ENCODE peak calls at places on chromosomes 12 and 14, in seven cellular contexts. E is CD4-positive, alpha-beta memory T cell; V is RWPE2; R is lung; I is PC-9; K is NT2/D1; H is mucosa of descending colon. Y is an unnamed sample. For H3K4me1, the result is how much of the 10 kb centered on the place peaks cover.

GRCh38 chr14:59283380-59283779 is 94.9 kb downstream of the DAAM1 start:
- DNase-seq in E (no peak), V (no peak), R (no peak), I (peak), K (no peak), H (no peak), Y (no peak)

GRCh38 chr12:2439332-2440100 is 355.3 kb upstream of the FKBP4 start:
- DNase-seq in E (no peak), V (no peak), R (no peak), I (no peak), K (no peak), H (no peak), Y (no peak)

GRCh38 chr12:89351489-89352241 is 636 bp downstream of the DUSP6 start:
- DNase-seq in E (peak), V (no peak), R (peak), I (no peak), K (no peak), H (peak), Y (peak)

GRCh38 chr14:106436310-106436905 is 910.0 kb downstream of the TMEM121 start:
- DNase-seq in E (peak), V (no peak), R (peak), I (no peak), K (no peak), H (peak), Y (peak)

GRCh38 chr14:77869350-77869749 is 69.4 kb downstream of the ADCK1 start:
- DNase-seq in E (no peak), V (no peak), R (no peak), I (no peak), K (no peak), H (no peak), Y (no peak)

GRCh38 chr14:67391266-67391665 is 20.7 kb downstream of the PLEK2 start:
- DNase-seq in E (peak), V (no peak), R (no peak), I (no peak), K (no peak), H (no peak), Y (peak)

GRCh38 chr12:16076553-16076952 is 165.4 kb downstream of the DERA start:
- DNase-seq in E (no peak), V (no peak), R (no peak), I (peak), K (peak), H (peak), Y (no peak)

GRCh38 chr14:68548194-68549056 is 244.4 kb downstream of the ZFP36L1 start:
- DNase-seq in E (no peak), V (peak), R (peak), I (peak), K (no peak), H (peak), Y (no peak)

GRCh38 chr14:32006267-32007110 is 70.6 kb upstream of the ARHGAP5 start:
- DNase-seq in E (no peak), V (no peak), R (no peak), I (peak), K (no peak), H (no peak), Y (no peak)

GRCh38 chr12:129911437-129912049 is 7.7 kb upstream of the TMEM132D start:
- DNase-seq in E (no peak), V (no peak), R (no peak), I (no peak), K (no peak), H (peak), Y (no peak)

GRCh38 chr12:49415426-49416040 is 48.3 kb downstream of the SPATS2 start:
- DNase-seq in E (no peak), V (no peak), R (no peak), I (no peak), K (no peak), H (no peak), Y (no peak)

DNA sequence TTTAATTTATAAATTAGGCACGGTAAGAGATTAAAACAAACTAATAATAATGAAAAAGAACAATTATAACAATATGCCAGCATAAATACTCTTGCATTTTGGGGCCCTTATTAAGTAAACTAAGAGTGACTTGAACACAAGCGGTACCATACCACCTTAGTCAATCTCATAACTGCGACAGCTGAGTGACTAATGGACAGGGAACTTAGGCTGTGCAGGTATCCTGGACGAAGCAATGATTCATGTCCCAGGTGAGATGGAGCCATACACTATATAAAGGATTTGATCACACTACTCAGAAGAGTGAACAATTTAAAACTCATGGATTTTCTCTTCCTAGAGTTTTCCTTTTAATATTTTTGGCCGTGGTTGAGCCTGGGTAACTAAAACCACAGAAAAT is 4.3 kb downstream of the KLRC4 start:
- DNase-seq in E (no peak), V (no peak), R (no peak), I (peak), K (no peak), H (no peak), Y (no peak)
- H3K4me1 ChIP-seq in E (under half), V (under half), R (under half), I (under half), K (under half), H (under half), Y (under half)

DNA sequence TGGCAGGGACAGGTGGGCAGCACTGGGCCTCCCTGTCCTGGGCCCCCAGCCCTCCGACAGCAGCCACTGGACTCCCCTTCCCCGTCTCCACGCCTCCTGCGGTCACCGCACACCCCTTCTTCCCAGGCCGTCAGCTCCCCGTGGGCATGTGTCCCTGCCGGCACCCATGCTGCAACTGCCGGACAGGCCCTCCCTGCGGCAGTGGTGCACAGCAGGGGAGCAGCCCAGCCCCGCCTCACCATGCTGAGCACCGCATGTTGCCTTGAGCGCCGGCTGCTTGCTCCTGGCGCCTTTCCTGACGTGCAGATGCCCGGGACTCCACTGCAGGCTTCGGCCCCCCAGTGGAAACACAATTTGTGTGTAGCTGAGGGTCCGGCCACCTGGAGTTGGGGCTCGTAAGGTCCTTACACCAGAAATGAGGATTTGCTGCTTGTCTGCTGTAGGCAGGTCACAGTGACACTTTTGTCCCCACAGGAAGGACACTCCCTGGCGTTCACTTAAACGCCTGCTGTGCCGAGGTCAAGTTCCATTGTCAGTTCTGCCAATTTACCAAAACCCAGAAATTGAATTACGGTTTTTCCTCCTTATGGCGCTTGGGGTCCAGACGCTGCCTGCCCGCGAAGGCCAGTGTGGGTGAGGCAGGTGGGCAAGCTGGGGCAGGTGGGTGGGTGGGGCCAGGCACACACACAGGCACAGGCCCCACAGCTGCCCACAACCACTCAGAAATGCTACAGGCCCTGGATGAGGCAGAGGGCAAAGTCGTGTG is 28.2 kb upstream of the MMP17 start:
- DNase-seq in E (no peak), V (no peak), R (no peak), I (no peak), K (no peak), H (no peak), Y (no peak)
- H3K4me1 ChIP-seq in E (under half), V (under half), R (under half), I (under half), K (under half), H (under half), Y (under half)

GRCh38 chr12:56101045-56101444 is 3.3 kb upstream of the PA2G4 start:
- DNase-seq in E (no peak), V (no peak), R (no peak), I (no peak), K (no peak), H (no peak), Y (no peak)
- H3K4me1 ChIP-seq in E (under half), V (under half), R (under half), I (under half), K (under half), H (under half), Y (under half)

DNA sequence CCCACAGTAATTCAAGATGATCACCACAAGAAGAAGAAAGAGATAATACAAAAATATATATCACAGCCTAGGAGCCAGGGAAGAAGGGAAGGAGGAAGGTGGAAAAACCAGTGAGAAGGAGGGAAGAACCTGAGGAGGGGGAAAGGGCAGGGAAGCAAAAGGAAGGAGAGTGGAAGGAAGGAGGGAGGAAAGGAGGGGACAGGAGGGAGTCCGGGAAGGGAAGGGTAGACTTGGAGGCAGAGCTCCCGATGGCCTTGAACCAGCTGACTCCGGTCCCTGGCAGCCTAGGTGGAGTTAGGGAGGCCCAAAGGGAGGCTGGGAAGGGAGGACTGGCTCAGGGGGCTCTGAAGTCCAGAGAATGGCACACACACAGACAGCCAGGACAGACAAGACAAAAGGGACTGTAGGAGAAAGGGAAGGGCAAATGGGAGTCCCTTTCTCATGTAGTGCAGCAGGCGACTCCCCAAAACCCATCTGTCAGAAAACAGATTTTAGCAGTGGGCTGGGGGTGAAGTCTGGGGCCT is 4.7 kb upstream of the ZNF384 start:
- DNase-seq in E (no peak), V (no peak), R (no peak), I (no peak), K (no peak), H (no peak), Y (no peak)
- H3K4me1 ChIP-seq in E (under half), V (under half), R (under half), I (under half), K (under half), H (under half), Y (under half)

DNA sequence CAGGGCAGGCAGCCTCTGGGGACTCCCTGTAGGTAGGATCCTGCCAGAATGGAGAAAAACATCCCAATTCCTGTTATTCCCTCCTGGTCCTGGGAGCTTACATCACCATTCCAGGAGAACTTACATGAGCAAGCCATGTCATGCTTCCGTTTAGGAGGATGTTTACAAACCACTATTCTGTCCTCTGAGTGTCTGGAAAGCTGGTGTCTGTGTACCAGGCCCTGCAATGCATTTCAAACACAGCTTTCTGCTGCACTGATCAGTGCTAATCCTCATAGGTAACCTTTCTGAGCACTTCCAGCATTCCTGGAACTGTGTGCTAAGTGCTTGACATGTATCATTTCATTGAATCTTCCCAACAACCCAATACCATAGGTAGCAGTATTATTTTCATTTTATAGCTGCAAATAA is 19.8 kb upstream of the MAP1LC3B2 start:
- DNase-seq in E (no peak), V (no peak), R (no peak), I (no peak), K (no peak), H (no peak), Y (no peak)
- H3K4me1 ChIP-seq in E (under half), V (under half), R (under half), I (under half), K (under half), H (under half), Y (under half)